ENCODE peak calls at places on chromosomes 6 and 20, in eight cellular contexts. W is sigmoid colon, J is HCT116, A is A549, Y is adrenal gland, L is uterus, O is NB4, F is Peyer's patch. N is an unnamed sample.

GRCh38 chr6:7541175-7542064 is at the start of gene DSP:
- DNase-seq in J (peak), A (peak), F (peak), O (peak), Y (peak), L (no peak), W (no peak), N (peak)

GRCh38 chr6:90028080-90028778 is 134.0 kb downstream of the GJA10 start:
- DNase-seq in J (no peak), L (no peak), O (peak), A (no peak), F (no peak), Y (no peak), W (no peak), N (no peak)

GRCh38 chr6:1091905-1092304 is 220.0 kb upstream of the FOXQ1 start:
- DNase-seq in Y (no peak), A (no peak), O (peak), J (no peak), F (no peak), W (no peak), L (no peak), N (no peak)

GRCh38 chr6:14166821-14167220 is 49.2 kb downstream of the CD83 start:
- DNase-seq in J (no peak), L (no peak), O (no peak), A (no peak), W (no peak), F (no peak), Y (no peak), N (no peak)

GRCh38 chr6:1379026-1379809 is 10.2 kb upstream of the FOXF2 start:
- DNase-seq in J (no peak), F (no peak), W (no peak), O (no peak), A (no peak), Y (no peak), L (no peak), N (no peak)

GRCh38 chr6:157317129-157317814 is 6.0 kb downstream of the TMEM242 start:
- DNase-seq in A (peak), Y (peak), O (peak), F (peak), W (peak), L (peak), J (peak), N (peak)

GRCh38 chr20:35000922-35001595 is 45.4 kb downstream of the MYH7B start:
- DNase-seq in J (no peak), L (no peak), W (no peak), F (no peak), O (no peak), A (no peak), Y (no peak), N (no peak)

GRCh38 chr6:35473075-35473848 is 5.1 kb downstream of the RPL10A start:
- DNase-seq in F (no peak), J (no peak), A (no peak), Y (no peak), O (peak), L (no peak), W (no peak), N (no peak)

GRCh38 chr6:135493218-135493961 is 4.2 kb downstream of the AHI1 start:
- DNase-seq in W (no peak), J (no peak), A (no peak), F (no peak), Y (no peak), L (no peak), O (no peak), N (no peak)

GRCh38 chr6:108927927-108928326 is 79.7 kb downstream of the ARMC2 start:
- DNase-seq in O (no peak), A (no peak), L (no peak), F (no peak), J (no peak), Y (no peak), W (no peak), N (no peak)

GRCh38 chr20:40532103-40532502 is 156.9 kb downstream of the MAFB start:
- DNase-seq in F (no peak), J (peak), L (no peak), Y (no peak), W (no peak), O (peak), A (peak), N (no peak)

GRCh38 chr6:169956580-169956979 is 205.2 kb downstream of the ERMARD start:
- DNase-seq in Y (no peak), O (no peak), J (no peak), A (no peak), F (peak), L (no peak), W (peak), N (no peak)

GRCh38 chr6:89299451-89299850 is 15.6 kb downstream of the GABRR2 start:
- DNase-seq in W (no peak), O (no peak), A (peak), F (no peak), L (no peak), Y (no peak), J (peak), N (no peak)

GRCh38 chr6:170228581-170229310 is 62.1 kb downstream of the DLL1 start:
- DNase-seq in O (no peak), W (no peak), L (no peak), F (no peak), A (no peak), J (no peak), Y (no peak), N (no peak)

GRCh38 chr6:111124406-111124805 is 37.1 kb downstream of the SLC16A10 start:
- DNase-seq in W (no peak), J (no peak), A (no peak), F (no peak), Y (peak), L (no peak), O (no peak), N (no peak)

GRCh38 chr20:36435799-36436541 is 105.3 kb upstream of the MYL9 start:
- DNase-seq in Y (peak), L (peak), O (peak), W (peak), F (peak), J (peak), A (peak), N (peak)

GRCh38 chr6:30836431-30836866 is 47.9 kb upstream of the DDR1 start:
- DNase-seq in F (no peak), Y (no peak), L (no peak), W (no peak), O (no peak), J (no peak), A (no peak), N (peak)

GRCh38 chr6:160930547-160931377 is 60.8 kb upstream of the MAP3K4 start:
- DNase-seq in O (peak), J (peak), W (peak), Y (peak), F (peak), A (peak), L (peak), N (peak)

GRCh38 chr6:158061709-158062461 is 80.2 kb downstream of the SYNJ2 start:
- DNase-seq in J (no peak), A (no peak), O (no peak), F (no peak), L (no peak), Y (no peak), W (no peak), N (no peak)

GRCh38 chr6:97049254-97050004 is 124.9 kb downstream of the KLHL32 start:
- DNase-seq in O (peak), W (no peak), A (no peak), Y (no peak), J (no peak), L (no peak), F (no peak), N (no peak)

GRCh38 chr6:9373308-9373707 is 938.0 kb upstream of the SLC35B3 start:
- DNase-seq in J (no peak), W (no peak), Y (no peak), A (no peak), L (no peak), F (no peak), O (no peak), N (no peak)

GRCh38 chr20:20452254-20452676 is 84.4 kb downstream of the INSM1 start:
- DNase-seq in Y (peak), A (no peak), W (no peak), J (no peak), L (peak), O (peak), F (peak), N (no peak)

GRCh38 chr6:29722773-29723665 is at the start of gene HLA-F:
- DNase-seq in W (peak), F (peak), J (peak), O (no peak), Y (peak), L (peak), A (peak), N (peak)

GRCh38 chr20:46308258-46309157 is at the start of gene CDH22:
- DNase-seq in F (no peak), O (peak), A (peak), J (peak), L (peak), W (no peak), Y (peak), N (peak)

GRCh38 chr6:41713650-41714291 is 21.6 kb downstream of the TFEB start:
- DNase-seq in F (peak), L (no peak), J (no peak), O (no peak), Y (peak), W (no peak), A (no peak), N (no peak)

GRCh38 chr6:79628466-79629288 is 2.5 kb upstream of the SH3BGRL2 start:
- DNase-seq in W (no peak), J (no peak), A (no peak), O (no peak), Y (no peak), F (no peak), L (no peak), N (no peak)

GRCh38 chr20:57283867-57284266 is 17.4 kb upstream of the BMP7 start:
- DNase-seq in F (no peak), J (no peak), Y (no peak), L (no peak), O (no peak), W (no peak), A (no peak), N (no peak)

GRCh38 chr6:158043586-158044524 is 62.2 kb downstream of the SYNJ2 start:
- DNase-seq in F (peak), W (peak), O (no peak), L (no peak), J (no peak), A (no peak), Y (peak), N (no peak)

GRCh38 chr6:63491104-63491503 is 81.2 kb upstream of the LOC128125822 start:
- DNase-seq in J (no peak), L (no peak), F (no peak), W (no peak), Y (no peak), A (no peak), O (no peak), N (no peak)

GRCh38 chr20:36756482-36756881 is 10.6 kb upstream of the NDRG3 start:
- DNase-seq in J (no peak), L (no peak), F (no peak), W (no peak), Y (no peak), O (no peak), A (no peak), N (no peak)

GRCh38 chr6:161272600-161273355 is 1.1 kb downstream of the AGPAT4 start:
- DNase-seq in W (peak), L (no peak), A (no peak), O (no peak), Y (no peak), J (peak), F (no peak), N (no peak)

GRCh38 chr6:157188213-157188612 is 135.1 kb downstream of the TMEM242 start:
- DNase-seq in Y (no peak), A (no peak), F (no peak), L (no peak), O (no peak), W (no peak), J (no peak), N (no peak)

GRCh38 chr20:12698817-12699216 is 310.0 kb upstream of the SPTLC3 start:
- DNase-seq in L (no peak), J (no peak), O (no peak), Y (no peak), F (no peak), A (no peak), W (no peak), N (no peak)

GRCh38 chr6:154661751-154662150 is 71.5 kb upstream of the SCAF8 start:
- DNase-seq in F (no peak), O (no peak), Y (no peak), W (no peak), A (no peak), J (no peak), L (no peak), N (no peak)

GRCh38 chr20:57212890-57213276 is 53.6 kb downstream of the BMP7 start:
- DNase-seq in Y (no peak), F (no peak), O (no peak), L (no peak), A (no peak), J (no peak), W (no peak), N (no peak)

GRCh38 chr20:35012227-35013069 is 56.8 kb downstream of the MYH7B start:
- DNase-seq in O (no peak), Y (peak), W (no peak), F (peak), L (peak), J (no peak), A (no peak), N (no peak)

GRCh38 chr6:77463308-77463880 is at the start of gene HTR1B:
- DNase-seq in W (peak), Y (no peak), O (no peak), A (peak), J (no peak), L (no peak), F (no peak), N (no peak)

GRCh38 chr6:149234051-149234962 is 83.2 kb upstream of the TAB2 start:
- DNase-seq in A (no peak), O (peak), J (peak), F (no peak), Y (no peak), L (no peak), W (no peak), N (no peak)

GRCh38 chr20:2814587-2815051 is at the start of gene C20orf141:
- DNase-seq in F (peak), Y (peak), J (no peak), W (no peak), A (peak), O (peak), L (peak), N (no peak)

DNA sequence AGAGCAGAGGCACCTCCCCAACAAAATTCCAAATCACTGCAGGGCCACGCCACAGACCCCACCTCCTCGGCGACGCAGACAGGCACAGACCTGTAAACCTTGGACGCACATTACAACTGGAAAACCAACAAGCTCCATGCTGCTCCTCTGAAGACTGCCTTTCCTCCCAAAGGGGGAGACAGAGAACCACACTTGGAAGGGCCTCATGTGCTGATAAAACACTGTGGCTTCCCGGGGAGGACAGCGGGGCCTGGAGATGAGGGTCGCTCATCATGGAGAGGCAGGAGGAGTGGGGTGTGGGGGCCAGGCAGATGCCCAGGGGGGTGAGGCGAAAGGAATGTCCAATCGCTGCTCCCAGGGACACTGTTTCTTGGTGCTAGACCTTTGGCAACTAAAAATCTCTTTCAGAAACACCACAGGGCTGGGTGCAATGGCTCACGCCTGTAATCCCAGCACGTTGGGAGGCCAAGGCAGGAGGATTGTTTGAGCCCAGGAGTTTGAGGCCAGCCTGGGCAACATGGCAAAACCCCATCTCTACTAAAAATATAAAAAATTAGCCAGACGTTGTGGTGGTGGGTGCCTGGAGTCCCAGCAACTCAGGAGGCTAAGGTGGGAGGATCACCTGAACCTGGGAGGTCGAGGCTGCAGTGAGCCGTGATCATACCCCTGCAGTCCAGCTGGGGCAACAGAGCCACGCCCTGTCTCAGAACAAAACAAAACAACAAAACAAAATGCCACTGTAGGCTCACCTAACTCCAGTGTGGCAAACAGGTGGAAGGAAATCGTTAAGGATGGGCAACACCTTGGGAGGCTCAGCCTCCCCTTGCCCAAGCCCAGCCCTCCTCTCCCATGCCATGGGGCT is 53.8 kb downstream of the ABHD12 start:
- DNase-seq in Y (no peak), J (no peak), F (no peak), A (peak), W (no peak), O (peak), L (no peak), N (peak)
- TF ChIP-seq CTCF in Y (no peak), J (peak), F (peak), A (peak), W (peak), O (peak), L (no peak), N (peak)

GRCh38 chr6:87155272-87155919 is at the start of gene ZNF292:
- DNase-seq in J (peak), Y (peak), O (peak), L (peak), W (peak), F (peak), A (peak), N (peak)

GRCh38 chr6:87151786-87152527 is 3.4 kb upstream of the ZNF292 start:
- DNase-seq in A (no peak), O (peak), F (peak), L (peak), W (peak), Y (peak), J (no peak), N (peak)

GRCh38 chr6:87151471-87151785 is 3.9 kb upstream of the ZNF292 start:
- DNase-seq in O (no peak), A (no peak), F (no peak), W (no peak), L (no peak), J (no peak), Y (no peak), N (no peak)

GRCh38 chr6:87154641-87155271 is 609 bp upstream of the ZNF292 start:
- DNase-seq in F (no peak), L (no peak), W (no peak), J (no peak), Y (no peak), A (peak), O (peak), N (no peak)

GRCh38 chr6:87152528-87152950 is 2.8 kb upstream of the ZNF292 start:
- DNase-seq in A (no peak), L (no peak), O (peak), J (no peak), Y (no peak), F (no peak), W (no peak), N (no peak)
- TF ChIP-seq POLR2A in A (no peak), L (no peak), O (no peak), J (no peak), Y (no peak), F (no peak), W (no peak), N (no peak)

GRCh38 chr6:105135056-105135455 is 44.8 kb downstream of the POPDC3 start:
- DNase-seq in Y (no peak), J (no peak), F (no peak), L (no peak), A (peak), O (peak), W (no peak), N (no peak)

GRCh38 chr6:105135907-105136432 is 43.8 kb downstream of the POPDC3 start:
- DNase-seq in O (no peak), Y (no peak), A (no peak), W (no peak), L (no peak), J (no peak), F (no peak), N (no peak)

GRCh38 chr6:105137388-105137787 is 42.4 kb downstream of the POPDC3 start:
- DNase-seq in J (no peak), L (peak), O (peak), A (no peak), W (peak), Y (no peak), F (no peak), N (no peak)

GRCh38 chr6:105138141-105138540 is 41.7 kb downstream of the POPDC3 start:
- DNase-seq in J (no peak), Y (no peak), W (no peak), L (no peak), A (no peak), O (no peak), F (no peak), N (no peak)

GRCh38 chr6:105136433-105137350 is 43.1 kb downstream of the POPDC3 start:
- DNase-seq in A (peak), F (peak), W (peak), J (no peak), Y (peak), L (peak), O (peak), N (peak)
- TF ChIP-seq CTCF in A (no peak), F (peak), W (peak), J (peak), Y (peak), L (peak), O (no peak), N (no peak)

GRCh38 chr20:62551408-62552323 is 75.9 kb upstream of the GATA5 start:
- DNase-seq in W (no peak), O (no peak), J (no peak), L (no peak), F (no peak), Y (no peak), A (no peak), N (no peak)
- TF ChIP-seq POLR2A in W (no peak), O (no peak), J (no peak), L (no peak), F (no peak), Y (no peak), A (no peak), N (no peak)

GRCh38 chr6:33080127-33081089 is 4.6 kb downstream of the HLA-DPB1 start:
- DNase-seq in A (no peak), J (no peak), O (no peak), F (peak), L (peak), Y (peak), W (peak), N (peak)

GRCh38 chr6:33085627-33086026 is 9.8 kb downstream of the HLA-DPB1 start:
- DNase-seq in W (no peak), A (no peak), J (no peak), L (no peak), Y (no peak), F (no peak), O (no peak), N (no peak)

GRCh38 chr6:33079575-33079974 is 3.8 kb downstream of the HLA-DPB1 start:
- DNase-seq in Y (no peak), L (no peak), O (no peak), F (no peak), J (no peak), W (no peak), A (no peak), N (no peak)

GRCh38 chr6:33081098-33081824 is 5.5 kb downstream of the HLA-DPB1 start:
- DNase-seq in L (no peak), J (no peak), A (no peak), O (no peak), W (no peak), Y (no peak), F (no peak), N (no peak)

DNA sequence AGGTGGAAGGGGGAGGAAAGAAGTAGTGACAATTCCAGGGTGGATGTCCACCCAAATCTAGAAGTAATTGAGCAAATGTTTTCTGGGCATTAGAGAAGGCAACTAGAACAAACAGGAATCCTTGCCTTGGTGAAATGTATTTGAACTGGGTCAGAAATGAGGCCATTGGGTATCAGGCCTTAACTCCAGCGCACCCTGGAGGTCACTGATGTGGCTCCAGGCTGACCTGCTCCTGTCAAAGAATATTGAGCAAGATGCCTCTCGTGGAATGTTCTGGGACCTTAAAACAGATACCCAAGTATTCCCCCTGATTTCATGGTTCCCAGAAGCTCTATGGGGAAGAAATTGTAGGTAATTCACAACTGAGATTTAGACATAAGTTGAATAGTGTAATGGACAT is 6.9 kb downstream of the HLA-DPB1 start:
- DNase-seq in W (no peak), F (peak), L (no peak), A (peak), O (peak), J (peak), Y (no peak), N (no peak)
- TF ChIP-seq CTCF in W (no peak), F (peak), L (no peak), A (peak), O (peak), J (peak), Y (peak), N (no peak)